ENCODE peak calls at places on chromosomes 13 and 19, in nine cellular contexts. One of them, this sample, is unnamed.

GRCh38 chr13:91045351-91046034 is 302.0 kb upstream of the MIR17HG start:
- DNase-seq in stimulated activated CD8-positive, alpha-beta memory T cell treated with anti-CD3 and anti-CD28 coated beads, Interleukin-15, amount 100 ng/mL, for 1 hour: no peak
- DNase-seq in omental fat pad: no peak
- DNase-seq in posterior vena cava: no peak
- DNase-seq in T-helper 1 cell: no peak
- DNase-seq in HuH-7.5: no peak
- DNase-seq in heart left ventricle: no peak
- DNase-seq in GM12878: no peak
- DNase-seq in NCI-H345: peak
- DNase-seq in this sample: no peak

GRCh38 chr19:49555600-49556411 is 24.6 kb downstream of the NOSIP start:
- DNase-seq in stimulated activated CD8-positive, alpha-beta memory T cell treated with anti-CD3 and anti-CD28 coated beads, Interleukin-15, amount 100 ng/mL, for 1 hour: peak
- DNase-seq in omental fat pad: no peak
- DNase-seq in posterior vena cava: peak
- DNase-seq in T-helper 1 cell: peak
- DNase-seq in HuH-7.5: no peak
- DNase-seq in heart left ventricle: peak
- DNase-seq in GM12878: no peak
- DNase-seq in NCI-H345: peak
- DNase-seq in this sample: peak

GRCh38 chr19:30731596-30731995 is 359.4 kb downstream of the ZNF536 start:
- DNase-seq in stimulated activated CD8-positive, alpha-beta memory T cell treated with anti-CD3 and anti-CD28 coated beads, Interleukin-15, amount 100 ng/mL, for 1 hour: no peak
- DNase-seq in omental fat pad: no peak
- DNase-seq in posterior vena cava: no peak
- DNase-seq in T-helper 1 cell: no peak
- DNase-seq in HuH-7.5: no peak
- DNase-seq in heart left ventricle: no peak
- DNase-seq in GM12878: no peak
- DNase-seq in NCI-H345: no peak
- DNase-seq in this sample: no peak

GRCh38 chr13:100304241-100304640 is 215.3 kb downstream of the PCCA start:
- DNase-seq in stimulated activated CD8-positive, alpha-beta memory T cell treated with anti-CD3 and anti-CD28 coated beads, Interleukin-15, amount 100 ng/mL, for 1 hour: no peak
- DNase-seq in omental fat pad: no peak
- DNase-seq in posterior vena cava: no peak
- DNase-seq in T-helper 1 cell: no peak
- DNase-seq in HuH-7.5: no peak
- DNase-seq in heart left ventricle: no peak
- DNase-seq in GM12878: no peak
- DNase-seq in NCI-H345: no peak
- DNase-seq in this sample: no peak

GRCh38 chr13:102798653-102799543 is at the start of the genes BIVM and POGLUT2:
- DNase-seq in stimulated activated CD8-positive, alpha-beta memory T cell treated with anti-CD3 and anti-CD28 coated beads, Interleukin-15, amount 100 ng/mL, for 1 hour: peak
- DNase-seq in omental fat pad: peak
- DNase-seq in posterior vena cava: peak
- DNase-seq in T-helper 1 cell: peak
- DNase-seq in HuH-7.5: peak
- DNase-seq in heart left ventricle: peak
- DNase-seq in GM12878: peak
- DNase-seq in NCI-H345: peak
- DNase-seq in this sample: peak

GRCh38 chr19:6811906-6812305 is 39.4 kb downstream of the VAV1 start:
- DNase-seq in stimulated activated CD8-positive, alpha-beta memory T cell treated with anti-CD3 and anti-CD28 coated beads, Interleukin-15, amount 100 ng/mL, for 1 hour: no peak
- DNase-seq in omental fat pad: no peak
- DNase-seq in posterior vena cava: no peak
- DNase-seq in T-helper 1 cell: no peak
- DNase-seq in HuH-7.5: no peak
- DNase-seq in heart left ventricle: no peak
- DNase-seq in GM12878: peak
- DNase-seq in NCI-H345: peak
- DNase-seq in this sample: peak

GRCh38 chr19:54434862-54435174 is 14.2 kb upstream of the LENG8 start:
- DNase-seq in stimulated activated CD8-positive, alpha-beta memory T cell treated with anti-CD3 and anti-CD28 coated beads, Interleukin-15, amount 100 ng/mL, for 1 hour: no peak
- DNase-seq in omental fat pad: no peak
- DNase-seq in posterior vena cava: no peak
- DNase-seq in T-helper 1 cell: no peak
- DNase-seq in HuH-7.5: no peak
- DNase-seq in heart left ventricle: peak
- DNase-seq in GM12878: no peak
- DNase-seq in NCI-H345: no peak
- DNase-seq in this sample: no peak

GRCh38 chr13:26926371-26926770 is 165.8 kb upstream of the GPR12 start:
- DNase-seq in stimulated activated CD8-positive, alpha-beta memory T cell treated with anti-CD3 and anti-CD28 coated beads, Interleukin-15, amount 100 ng/mL, for 1 hour: no peak
- DNase-seq in omental fat pad: no peak
- DNase-seq in posterior vena cava: peak
- DNase-seq in T-helper 1 cell: no peak
- DNase-seq in HuH-7.5: no peak
- DNase-seq in heart left ventricle: no peak
- DNase-seq in GM12878: no peak
- DNase-seq in NCI-H345: no peak
- DNase-seq in this sample: no peak

GRCh38 chr13:48118025-48118424 is 23.1 kb upstream of the MED4 start:
- DNase-seq in stimulated activated CD8-positive, alpha-beta memory T cell treated with anti-CD3 and anti-CD28 coated beads, Interleukin-15, amount 100 ng/mL, for 1 hour: no peak
- DNase-seq in omental fat pad: no peak
- DNase-seq in posterior vena cava: no peak
- DNase-seq in T-helper 1 cell: no peak
- DNase-seq in HuH-7.5: no peak
- DNase-seq in heart left ventricle: no peak
- DNase-seq in GM12878: no peak
- DNase-seq in NCI-H345: no peak
- DNase-seq in this sample: no peak

GRCh38 chr13:31968473-31968872 is 63.1 kb upstream of the FRY start:
- DNase-seq in stimulated activated CD8-positive, alpha-beta memory T cell treated with anti-CD3 and anti-CD28 coated beads, Interleukin-15, amount 100 ng/mL, for 1 hour: no peak
- DNase-seq in omental fat pad: no peak
- DNase-seq in posterior vena cava: no peak
- DNase-seq in T-helper 1 cell: no peak
- DNase-seq in HuH-7.5: no peak
- DNase-seq in heart left ventricle: peak
- DNase-seq in GM12878: no peak
- DNase-seq in NCI-H345: no peak
- DNase-seq in this sample: no peak

GRCh38 chr13:29459818-29460335 is 135.6 kb downstream of the SLC7A1 start:
- DNase-seq in stimulated activated CD8-positive, alpha-beta memory T cell treated with anti-CD3 and anti-CD28 coated beads, Interleukin-15, amount 100 ng/mL, for 1 hour: no peak
- DNase-seq in omental fat pad: no peak
- DNase-seq in posterior vena cava: no peak
- DNase-seq in T-helper 1 cell: no peak
- DNase-seq in HuH-7.5: no peak
- DNase-seq in heart left ventricle: no peak
- DNase-seq in GM12878: no peak
- DNase-seq in NCI-H345: no peak
- DNase-seq in this sample: no peak

GRCh38 chr19:3868770-3869456 is at the start of gene ZFR2:
- DNase-seq in stimulated activated CD8-positive, alpha-beta memory T cell treated with anti-CD3 and anti-CD28 coated beads, Interleukin-15, amount 100 ng/mL, for 1 hour: no peak
- DNase-seq in omental fat pad: no peak
- DNase-seq in posterior vena cava: no peak
- DNase-seq in T-helper 1 cell: peak
- DNase-seq in HuH-7.5: no peak
- DNase-seq in heart left ventricle: no peak
- DNase-seq in GM12878: no peak
- DNase-seq in NCI-H345: no peak
- DNase-seq in this sample: no peak

GRCh38 chr19:47414469-47414868 is 4.9 kb downstream of the MEIS3 start:
- DNase-seq in stimulated activated CD8-positive, alpha-beta memory T cell treated with anti-CD3 and anti-CD28 coated beads, Interleukin-15, amount 100 ng/mL, for 1 hour: no peak
- DNase-seq in omental fat pad: no peak
- DNase-seq in posterior vena cava: no peak
- DNase-seq in T-helper 1 cell: no peak
- DNase-seq in HuH-7.5: peak
- DNase-seq in heart left ventricle: no peak
- DNase-seq in GM12878: no peak
- DNase-seq in NCI-H345: peak
- DNase-seq in this sample: peak

GRCh38 chr19:18208098-18208951 is 4.5 kb upstream of the RAB3A start:
- DNase-seq in stimulated activated CD8-positive, alpha-beta memory T cell treated with anti-CD3 and anti-CD28 coated beads, Interleukin-15, amount 100 ng/mL, for 1 hour: no peak
- DNase-seq in omental fat pad: peak
- DNase-seq in posterior vena cava: peak
- DNase-seq in T-helper 1 cell: peak
- DNase-seq in HuH-7.5: no peak
- DNase-seq in heart left ventricle: peak
- DNase-seq in GM12878: no peak
- DNase-seq in NCI-H345: no peak
- DNase-seq in this sample: no peak

GRCh38 chr19:9037415-9038062 is 27.3 kb upstream of the MUC16 start:
- DNase-seq in stimulated activated CD8-positive, alpha-beta memory T cell treated with anti-CD3 and anti-CD28 coated beads, Interleukin-15, amount 100 ng/mL, for 1 hour: no peak
- DNase-seq in omental fat pad: peak
- DNase-seq in posterior vena cava: no peak
- DNase-seq in T-helper 1 cell: no peak
- DNase-seq in HuH-7.5: no peak
- DNase-seq in heart left ventricle: no peak
- DNase-seq in GM12878: no peak
- DNase-seq in NCI-H345: no peak
- DNase-seq in this sample: no peak

GRCh38 chr13:40259899-40260298 is 406.5 kb downstream of the FOXO1 start:
- DNase-seq in stimulated activated CD8-positive, alpha-beta memory T cell treated with anti-CD3 and anti-CD28 coated beads, Interleukin-15, amount 100 ng/mL, for 1 hour: no peak
- DNase-seq in omental fat pad: no peak
- DNase-seq in posterior vena cava: no peak
- DNase-seq in T-helper 1 cell: no peak
- DNase-seq in HuH-7.5: no peak
- DNase-seq in heart left ventricle: no peak
- DNase-seq in GM12878: no peak
- DNase-seq in NCI-H345: no peak
- DNase-seq in this sample: no peak

GRCh38 chr19:8505680-8506401 is 3.4 kb upstream of the PRAM1 start:
- DNase-seq in stimulated activated CD8-positive, alpha-beta memory T cell treated with anti-CD3 and anti-CD28 coated beads, Interleukin-15, amount 100 ng/mL, for 1 hour: peak
- DNase-seq in omental fat pad: peak
- DNase-seq in posterior vena cava: peak
- DNase-seq in T-helper 1 cell: peak
- DNase-seq in HuH-7.5: peak
- DNase-seq in heart left ventricle: peak
- DNase-seq in GM12878: no peak
- DNase-seq in NCI-H345: peak
- DNase-seq in this sample: peak

GRCh38 chr13:19759669-19760068 is 23.1 kb downstream of the PSPC1 start:
- DNase-seq in stimulated activated CD8-positive, alpha-beta memory T cell treated with anti-CD3 and anti-CD28 coated beads, Interleukin-15, amount 100 ng/mL, for 1 hour: no peak
- DNase-seq in omental fat pad: no peak
- DNase-seq in posterior vena cava: no peak
- DNase-seq in T-helper 1 cell: no peak
- DNase-seq in HuH-7.5: no peak
- DNase-seq in heart left ventricle: no peak
- DNase-seq in GM12878: no peak
- DNase-seq in NCI-H345: no peak
- DNase-seq in this sample: no peak

GRCh38 chr19:58196911-58197616 is 14.2 kb downstream of the ZNF274 start:
- DNase-seq in stimulated activated CD8-positive, alpha-beta memory T cell treated with anti-CD3 and anti-CD28 coated beads, Interleukin-15, amount 100 ng/mL, for 1 hour: no peak
- DNase-seq in omental fat pad: no peak
- DNase-seq in posterior vena cava: no peak
- DNase-seq in T-helper 1 cell: no peak
- DNase-seq in HuH-7.5: no peak
- DNase-seq in heart left ventricle: no peak
- DNase-seq in GM12878: no peak
- DNase-seq in NCI-H345: no peak
- DNase-seq in this sample: no peak

GRCh38 chr19:5772416-5772815 is 12.1 kb downstream of the PRR22 start:
- DNase-seq in stimulated activated CD8-positive, alpha-beta memory T cell treated with anti-CD3 and anti-CD28 coated beads, Interleukin-15, amount 100 ng/mL, for 1 hour: no peak
- DNase-seq in omental fat pad: no peak
- DNase-seq in posterior vena cava: no peak
- DNase-seq in T-helper 1 cell: no peak
- DNase-seq in HuH-7.5: no peak
- DNase-seq in heart left ventricle: no peak
- DNase-seq in GM12878: no peak
- DNase-seq in NCI-H345: no peak
- DNase-seq in this sample: no peak

GRCh38 chr19:15466851-15467733 is 2.7 kb upstream of the RASAL3 start:
- DNase-seq in stimulated activated CD8-positive, alpha-beta memory T cell treated with anti-CD3 and anti-CD28 coated beads, Interleukin-15, amount 100 ng/mL, for 1 hour: no peak
- DNase-seq in omental fat pad: no peak
- DNase-seq in posterior vena cava: no peak
- DNase-seq in T-helper 1 cell: peak
- DNase-seq in HuH-7.5: peak
- DNase-seq in heart left ventricle: no peak
- DNase-seq in GM12878: peak
- DNase-seq in NCI-H345: no peak
- DNase-seq in this sample: no peak

GRCh38 chr19:46731007-46731501 is 14.1 kb upstream of the PRKD2 start:
- DNase-seq in stimulated activated CD8-positive, alpha-beta memory T cell treated with anti-CD3 and anti-CD28 coated beads, Interleukin-15, amount 100 ng/mL, for 1 hour: no peak
- DNase-seq in omental fat pad: no peak
- DNase-seq in posterior vena cava: peak
- DNase-seq in T-helper 1 cell: no peak
- DNase-seq in HuH-7.5: no peak
- DNase-seq in heart left ventricle: peak
- DNase-seq in GM12878: no peak
- DNase-seq in NCI-H345: no peak
- DNase-seq in this sample: no peak

GRCh38 chr13:33321686-33322473 is 36.3 kb upstream of the STARD13 start:
- DNase-seq in stimulated activated CD8-positive, alpha-beta memory T cell treated with anti-CD3 and anti-CD28 coated beads, Interleukin-15, amount 100 ng/mL, for 1 hour: no peak
- DNase-seq in omental fat pad: no peak
- DNase-seq in posterior vena cava: no peak
- DNase-seq in T-helper 1 cell: no peak
- DNase-seq in HuH-7.5: no peak
- DNase-seq in heart left ventricle: no peak
- DNase-seq in GM12878: no peak
- DNase-seq in NCI-H345: no peak
- DNase-seq in this sample: no peak

GRCh38 chr19:51166846-51167490 is 24.9 kb downstream of the SIGLEC7 start:
- DNase-seq in stimulated activated CD8-positive, alpha-beta memory T cell treated with anti-CD3 and anti-CD28 coated beads, Interleukin-15, amount 100 ng/mL, for 1 hour: no peak
- DNase-seq in omental fat pad: no peak
- DNase-seq in posterior vena cava: peak
- DNase-seq in T-helper 1 cell: no peak
- DNase-seq in HuH-7.5: no peak
- DNase-seq in heart left ventricle: no peak
- DNase-seq in GM12878: no peak
- DNase-seq in NCI-H345: no peak
- DNase-seq in this sample: no peak

GRCh38 chr19:49491804-49492572 is 4.2 kb upstream of the RPS11 start:
- DNase-seq in stimulated activated CD8-positive, alpha-beta memory T cell treated with anti-CD3 and anti-CD28 coated beads, Interleukin-15, amount 100 ng/mL, for 1 hour: no peak
- DNase-seq in omental fat pad: no peak
- DNase-seq in posterior vena cava: no peak
- DNase-seq in T-helper 1 cell: no peak
- DNase-seq in HuH-7.5: no peak
- DNase-seq in heart left ventricle: no peak
- DNase-seq in GM12878: no peak
- DNase-seq in NCI-H345: no peak
- DNase-seq in this sample: no peak

GRCh38 chr13:63436288-63436687 is 2020.6 kb upstream of the PCDH20 start:
- DNase-seq in stimulated activated CD8-positive, alpha-beta memory T cell treated with anti-CD3 and anti-CD28 coated beads, Interleukin-15, amount 100 ng/mL, for 1 hour: no peak
- DNase-seq in omental fat pad: no peak
- DNase-seq in posterior vena cava: no peak
- DNase-seq in T-helper 1 cell: no peak
- DNase-seq in HuH-7.5: no peak
- DNase-seq in heart left ventricle: no peak
- DNase-seq in GM12878: no peak
- DNase-seq in NCI-H345: no peak
- DNase-seq in this sample: no peak

GRCh38 chr19:13930402-13930801 is 7.8 kb downstream of the PODNL1 start:
- DNase-seq in stimulated activated CD8-positive, alpha-beta memory T cell treated with anti-CD3 and anti-CD28 coated beads, Interleukin-15, amount 100 ng/mL, for 1 hour: no peak
- DNase-seq in omental fat pad: no peak
- DNase-seq in posterior vena cava: no peak
- DNase-seq in T-helper 1 cell: no peak
- DNase-seq in HuH-7.5: no peak
- DNase-seq in heart left ventricle: no peak
- DNase-seq in GM12878: no peak
- DNase-seq in NCI-H345: no peak
- DNase-seq in this sample: no peak

This sample was measured in Caco-2.